ENCODE peak calls at places on chromosomes 4 and X, in nine cellular contexts. D, T, M, W, Y, G, C, E and I are unnamed samples.

GRCh38 chr4:73944061-73944875 is 37.6 kb downstream of the PF4 start:
- DNase-seq in D (no peak), T (peak), M (no peak), W (no peak), Y (no peak), G (no peak), C (peak), E (no peak), I (peak)

GRCh38 chrX:8629871-8630270 is 102.1 kb downstream of the ANOS1 start:
- DNase-seq in D (no peak), T (no peak), M (no peak), W (peak), Y (no peak), G (no peak), C (peak), E (peak), I (peak)

GRCh38 chrX:54633641-54634040 is 103.6 kb downstream of the GNL3L start:
- DNase-seq in D (no peak), T (no peak), M (no peak), W (no peak), Y (no peak), G (no peak), C (no peak), E (no peak), I (peak)

GRCh38 chrX:130260316-130260715 is 8.4 kb downstream of the ZNF280C start:
- DNase-seq in D (no peak), T (no peak), M (no peak), W (peak), Y (no peak), G (no peak), C (no peak), E (no peak), I (no peak)

GRCh38 chr4:109207060-109207459 is 95.4 kb downstream of the COL25A1 start:
- DNase-seq in D (no peak), T (no peak), M (peak), W (peak), Y (no peak), G (no peak), C (peak), E (peak), I (peak)

GRCh38 chrX:53114864-53115549 is 21.1 kb downstream of the KANTR start:
- DNase-seq in D (no peak), T (no peak), M (no peak), W (no peak), Y (no peak), G (no peak), C (no peak), E (no peak), I (no peak)

GRCh38 chr4:184805462-184806245 is 20.1 kb downstream of the ACSL1 start:
- DNase-seq in D (no peak), T (peak), M (peak), W (peak), Y (peak), G (no peak), C (no peak), E (no peak), I (peak)

GRCh38 chrX:3659761-3660160 is 53.7 kb downstream of the PRKX start:
- DNase-seq in D (no peak), T (no peak), M (no peak), W (no peak), Y (no peak), G (no peak), C (no peak), E (no peak), I (no peak)

GRCh38 chrX:101219116-101219839 is at the start of gene DRP2:
- DNase-seq in D (no peak), T (no peak), M (no peak), W (peak), Y (no peak), G (no peak), C (peak), E (no peak), I (peak)

GRCh38 chrX:51876441-51876840 is 17.0 kb upstream of the MAGED1 start:
- DNase-seq in D (no peak), T (peak), M (no peak), W (no peak), Y (no peak), G (no peak), C (peak), E (no peak), I (no peak)

GRCh38 chr4:7379719-7380118 is 55.0 kb downstream of the PSAPL1 start:
- DNase-seq in D (no peak), T (no peak), M (no peak), W (no peak), Y (no peak), G (no peak), C (no peak), E (no peak), I (no peak)

GRCh38 chrX:14440109-14440508 is 89.2 kb upstream of the GLRA2 start:
- DNase-seq in D (no peak), T (no peak), M (no peak), W (no peak), Y (no peak), G (no peak), C (no peak), E (no peak), I (no peak)